ENCODE peak calls at places on chromosome 10, in four cellular contexts. Z is activated gamma-delta T cell treated with anti-CD3 and anti-CD28 coated beads, Interleukin-2, amount 50 U/mL, for 16 hours; T is ELF-1; N is type B pancreatic cell. O is an unnamed sample.

GRCh38 chr10:61285749-61286148 is 167.4 kb downstream of the TMEM26 start:
- DNase-seq in Z (no peak), T (no peak), N (no peak), O (no peak)

GRCh38 chr10:62618576-62619408 is 185.7 kb upstream of the ADO start:
- DNase-seq in Z (no peak), T (no peak), N (no peak), O (no peak)

GRCh38 chr10:16612148-16612742 is 90.6 kb upstream of the C1QL3 start:
- DNase-seq in Z (no peak), T (peak; percentile 49), N (no peak), O (no peak)

GRCh38 chr10:29554660-29555059 is 80.1 kb downstream of the SVIL start:
- DNase-seq in Z (no peak), T (peak; percentile 47), N (no peak), O (no peak)

GRCh38 chr10:117449636-117450035 is 74.4 kb upstream of the PDZD8 start:
- DNase-seq in Z (no peak), T (no peak), N (no peak), O (no peak)

GRCh38 chr10:112404612-112405011 is 30.7 kb downstream of the ACSL5 start:
- DNase-seq in Z (no peak), T (no peak), N (no peak), O (no peak)

GRCh38 chr10:15068802-15069201 is 19.8 kb downstream of the ACBD7 start:
- DNase-seq in Z (no peak), T (no peak), N (no peak), O (no peak)

GRCh38 chr10:127926455-127926854 is 19.6 kb downstream of the PTPRE start:
- DNase-seq in Z (no peak), T (no peak), N (no peak), O (no peak)

GRCh38 chr10:3720228-3721019 is 64.6 kb downstream of the KLF6 start:
- DNase-seq in Z (no peak), T (no peak), N (no peak), O (no peak)

GRCh38 chr10:26430641-26431163 is 7.4 kb upstream of the APBB1IP start:
- DNase-seq in Z (no peak), T (no peak), N (no peak), O (peak; percentile 29)

GRCh38 chr10:125023862-125024495 is 82.1 kb downstream of the ZRANB1 start:
- DNase-seq in Z (no peak), T (no peak), N (no peak), O (no peak)

GRCh38 chr10:124231188-124232135 is 138.1 kb upstream of the CHST15 start:
- DNase-seq in Z (no peak), T (no peak), N (no peak), O (peak; percentile 61)

GRCh38 chr10:83680470-83680891 is 458.8 kb upstream of the GHITM start:
- DNase-seq in Z (no peak), T (no peak), N (no peak), O (no peak)

GRCh38 chr10:13346280-13346819 is 1.7 kb downstream of the SEPHS1 start:
- DNase-seq in Z (no peak), T (peak; percentile 36), N (no peak), O (no peak)

GRCh38 chr10:52740913-52741675 is 31.5 kb downstream of the MBL2 start:
- DNase-seq in Z (no peak), T (peak; percentile 88), N (no peak), O (no peak)

GRCh38 chr10:125848371-125848770 is 25.0 kb downstream of the BCCIP start:
- DNase-seq in Z (no peak), T (no peak), N (no peak), O (no peak)

GRCh38 chr10:95741807-95742528 is 14.0 kb upstream of the ENTPD1 start:
- DNase-seq in Z (no peak), T (no peak), N (no peak), O (no peak)

GRCh38 chr10:7029672-7030071 is 381.2 kb downstream of the SFMBT2 start:
- DNase-seq in Z (no peak), T (no peak), N (no peak), O (no peak)

GRCh38 chr10:72337039-72337629 is 17.6 kb downstream of the DNAJB12 start:
- DNase-seq in Z (peak; percentile 49), T (peak; percentile 75), N (no peak), O (peak; percentile 44)

GRCh38 chr10:34018811-34019210 is 684.3 kb upstream of the NRP1 start:
- DNase-seq in Z (no peak), T (no peak), N (no peak), O (no peak)

GRCh38 chr10:13563481-13564445 is 23.0 kb upstream of the PRPF18 start:
- DNase-seq in Z (no peak), T (no peak), N (no peak), O (no peak)

GRCh38 chr10:122665946-122666345 is 33.7 kb downstream of the C10orf120 start:
- DNase-seq in Z (no peak), T (no peak), N (no peak), O (no peak)

GRCh38 chr10:88652621-88653020 is 11.6 kb upstream of the LIPF start:
- DNase-seq in Z (no peak), T (no peak), N (no peak), O (no peak)

GRCh38 chr10:80454526-80455460 is 683 bp downstream of the TSPAN14 start:
- DNase-seq in Z (no peak), T (peak; percentile 56), N (no peak), O (no peak)

GRCh38 chr10:48490576-48491345 is 114.1 kb downstream of the ARHGAP22 start:
- DNase-seq in Z (no peak), T (no peak), N (peak; percentile 58), O (no peak)

GRCh38 chr10:72310636-72311035 is 36.9 kb downstream of the DDIT4 start:
- DNase-seq in Z (no peak), T (no peak), N (no peak), O (no peak)

GRCh38 chr10:132360766-132361447 is 28.9 kb downstream of the LRRC27 start:
- DNase-seq in Z (no peak), T (peak; percentile 38), N (no peak), O (no peak)

GRCh38 chr10:75095631-75096030 is 15.8 kb upstream of the SAMD8 start:
- DNase-seq in Z (no peak), T (no peak), N (no peak), O (no peak)

GRCh38 chr10:8034666-8035640 is 19.5 kb upstream of the GATA3 start:
- DNase-seq in Z (no peak), T (peak; percentile 13), N (no peak), O (peak; percentile 7)

GRCh38 chr10:8416192-8416701 is 361.8 kb downstream of the GATA3 start:
- DNase-seq in Z (peak; percentile 34), T (no peak), N (no peak), O (peak; percentile 81)

GRCh38 chr10:30437039-30437781 is 3.2 kb downstream of the MAP3K8 start:
- DNase-seq in Z (no peak), T (peak; percentile 43), N (no peak), O (peak; percentile 69)

GRCh38 chr10:72176701-72177100 is 39.1 kb upstream of the ANAPC16 start:
- DNase-seq in Z (no peak), T (no peak), N (no peak), O (no peak)

GRCh38 chr10:88125766-88126165 is 262.3 kb downstream of the PTEN start:
- DNase-seq in Z (no peak), T (no peak), N (no peak), O (no peak)

GRCh38 chr10:49844775-49845561 is 82.8 kb upstream of the OGDHL start:
- DNase-seq in Z (no peak), T (no peak), N (no peak), O (no peak)

GRCh38 chr10:104300002-104300735 is 31.2 kb downstream of the GSTO2 start:
- DNase-seq in Z (no peak), T (no peak), N (no peak), O (no peak)

GRCh38 chr10:114453576-114453975 is 49.3 kb upstream of the AFAP1L2 start:
- DNase-seq in Z (no peak), T (peak; percentile 24), N (no peak), O (no peak)

GRCh38 chr10:4354382-4354812 is 471.6 kb upstream of the AKR1E2 start:
- DNase-seq in Z (no peak), T (no peak), N (no peak), O (no peak)